ENCODE peak calls at places on chromosomes 11 and 22, in nine cellular contexts. S is brain microvascular endothelial cell, K is Caco-2, J is GM23338, F is heart right ventricle, I is HFFc6, H is heart left ventricle, E is endodermal cell, V is sigmoid colon. O is an unnamed sample.
A peak's percentile ranks its signal among the peaks of the same experiment; 100 is the strongest.

GRCh38 chr22:44916281-44917231 is 93.2 kb downstream of the PHF21B start:
- DNase-seq in H (peak; percentile 28), E (peak; percentile 32), V (peak; percentile 53), J (no peak), K (no peak), F (no peak), S (no peak), I (no peak), O (no peak)

GRCh38 chr11:130156108-130157022 is 3.2 kb upstream of the ST14 start:
- DNase-seq in S (peak; percentile 69), V (no peak), E (no peak), J (no peak), I (no peak), K (no peak), H (no peak), F (no peak), O (no peak)

GRCh38 chr11:121426476-121427454 is 25.3 kb upstream of the SORL1 start:
- DNase-seq in H (peak; percentile 80), S (no peak), J (peak; percentile 80), E (peak; percentile 86), F (peak; percentile 30), I (no peak), V (peak; percentile 67), K (peak; percentile 66), O (peak; percentile 73)

GRCh38 chr11:3710485-3711259 is 39.5 kb upstream of the CHRNA10 start:
- DNase-seq in H (no peak), S (no peak), V (no peak), F (no peak), E (no peak), I (no peak), J (no peak), K (no peak), O (no peak)

GRCh38 chr22:37464181-37464580 is 22.0 kb downstream of the MFNG start:
- DNase-seq in S (no peak), I (no peak), E (no peak), F (no peak), J (no peak), K (no peak), H (peak; percentile 23), V (no peak), O (no peak)

GRCh38 chr11:118921121-118921928 is 4.4 kb downstream of the BCL9L start:
- DNase-seq in K (peak; percentile 91), S (peak; percentile 77), I (peak; percentile 55), J (peak; percentile 78), V (peak; percentile 93), H (peak; percentile 73), E (peak; percentile 93), F (peak; percentile 54), O (no peak)

GRCh38 chr22:38317237-38317994 is at the start of gene CSNK1E:
- DNase-seq in J (peak; percentile 83), F (peak; percentile 83), K (peak; percentile 62), S (peak; percentile 46), E (peak; percentile 86), V (peak; percentile 91), H (peak; percentile 91), I (no peak), O (peak; percentile 83)

GRCh38 chr11:120722539-120722938 is 211.0 kb downstream of the GRIK4 start:
- DNase-seq in H (no peak), I (no peak), J (peak; percentile 72), E (no peak), K (no peak), F (no peak), S (no peak), V (no peak), O (no peak)

DNA sequence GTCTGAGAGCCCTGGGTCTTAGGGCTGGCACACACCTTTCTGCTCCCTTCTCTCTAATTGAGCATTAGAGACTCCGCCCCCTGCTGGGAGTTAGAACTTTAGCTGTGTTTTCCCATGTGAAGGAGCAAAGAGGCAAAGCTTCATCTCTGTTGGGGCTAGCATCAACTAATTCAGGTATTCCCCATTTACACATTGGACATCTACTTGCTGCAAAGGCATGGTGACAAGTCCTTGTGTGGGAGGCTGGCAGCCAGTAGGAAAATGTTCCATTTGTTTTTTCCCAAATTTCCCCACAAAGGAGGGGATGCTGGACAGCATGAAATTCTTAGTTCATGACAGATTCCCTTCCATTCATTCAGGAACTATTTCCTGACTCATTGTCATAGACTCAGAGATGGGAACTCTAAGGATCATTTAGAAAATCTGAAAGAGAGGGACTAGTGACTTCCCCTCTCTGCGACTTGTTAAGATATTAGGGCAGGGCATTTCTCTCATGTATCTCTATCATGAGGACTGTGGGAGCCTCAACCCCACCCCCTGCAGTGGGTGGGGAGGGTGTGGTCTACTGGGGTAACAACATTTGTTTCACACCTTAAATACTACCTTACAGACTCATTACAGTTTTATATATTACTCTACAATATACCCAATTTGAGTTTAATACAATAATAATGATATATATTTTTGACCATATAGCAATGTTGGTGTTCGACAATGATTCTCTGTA is 3.7 kb downstream of the CD44 start:
- DNase-seq in E (peak; percentile 71), J (peak; percentile 41), F (no peak), V (no peak), K (no peak), H (no peak), I (peak; percentile 74), S (peak; percentile 49), O (no peak)
- TF ChIP-seq CTCF in E (peak; percentile 47), J (peak; percentile 35), F (no peak), V (no peak), K (no peak), H (no peak), I (no peak), S (no peak), O (no peak)

DNA sequence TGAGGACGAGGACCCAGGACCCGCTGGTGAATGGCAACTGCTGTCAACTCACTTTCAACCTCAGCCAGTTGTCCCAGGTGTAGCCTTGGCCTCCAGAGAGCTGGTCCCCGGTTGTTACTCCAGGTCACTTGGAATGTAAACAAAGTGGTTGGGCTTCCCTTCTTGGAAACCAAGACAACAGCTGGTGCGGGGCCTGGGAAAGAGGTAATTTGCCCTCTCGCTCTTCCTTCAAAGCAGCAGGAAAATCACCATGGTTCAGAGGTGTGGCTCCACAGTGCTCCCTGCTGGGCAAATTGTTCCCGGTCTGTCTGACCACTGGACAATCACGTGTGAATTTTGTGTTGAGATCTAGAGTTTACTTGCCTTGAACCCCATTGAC is 15.0 kb downstream of the SLC1A2 start:
- DNase-seq in K (peak; percentile 66), E (peak; percentile 89), J (peak; percentile 87), V (no peak), I (peak; percentile 13), F (no peak), S (no peak), H (no peak), O (peak; percentile 56)
- TF ChIP-seq CTCF in K (peak; percentile 27), E (peak; percentile 84), J (peak; percentile 78), V (peak; percentile 18), I (peak; percentile 86), F (no peak), S (peak; percentile 78), H (peak; percentile 54), O (peak; percentile 55)

GRCh38 chr22:20061481-20061861 is 18.6 kb upstream of the DGCR8 start:
- DNase-seq in H (no peak), J (no peak), S (no peak), K (no peak), V (no peak), E (no peak), F (no peak), I (no peak), O (no peak)

GRCh38 chr22:20062766-20063083 is 17.3 kb upstream of the DGCR8 start:
- DNase-seq in I (peak; percentile 80), S (peak; percentile 29), F (no peak), K (no peak), H (no peak), J (no peak), E (no peak), V (no peak), O (no peak)

GRCh38 chr22:20062043-20062765 is 17.8 kb upstream of the DGCR8 start:
- DNase-seq in S (no peak), K (no peak), E (no peak), J (no peak), I (no peak), H (no peak), V (no peak), F (no peak), O (no peak)

GRCh38 chr22:20058989-20059770 is 20.9 kb upstream of the DGCR8 start:
- DNase-seq in I (no peak), V (no peak), K (no peak), J (no peak), F (no peak), S (no peak), E (no peak), H (no peak), O (no peak)

DNA sequence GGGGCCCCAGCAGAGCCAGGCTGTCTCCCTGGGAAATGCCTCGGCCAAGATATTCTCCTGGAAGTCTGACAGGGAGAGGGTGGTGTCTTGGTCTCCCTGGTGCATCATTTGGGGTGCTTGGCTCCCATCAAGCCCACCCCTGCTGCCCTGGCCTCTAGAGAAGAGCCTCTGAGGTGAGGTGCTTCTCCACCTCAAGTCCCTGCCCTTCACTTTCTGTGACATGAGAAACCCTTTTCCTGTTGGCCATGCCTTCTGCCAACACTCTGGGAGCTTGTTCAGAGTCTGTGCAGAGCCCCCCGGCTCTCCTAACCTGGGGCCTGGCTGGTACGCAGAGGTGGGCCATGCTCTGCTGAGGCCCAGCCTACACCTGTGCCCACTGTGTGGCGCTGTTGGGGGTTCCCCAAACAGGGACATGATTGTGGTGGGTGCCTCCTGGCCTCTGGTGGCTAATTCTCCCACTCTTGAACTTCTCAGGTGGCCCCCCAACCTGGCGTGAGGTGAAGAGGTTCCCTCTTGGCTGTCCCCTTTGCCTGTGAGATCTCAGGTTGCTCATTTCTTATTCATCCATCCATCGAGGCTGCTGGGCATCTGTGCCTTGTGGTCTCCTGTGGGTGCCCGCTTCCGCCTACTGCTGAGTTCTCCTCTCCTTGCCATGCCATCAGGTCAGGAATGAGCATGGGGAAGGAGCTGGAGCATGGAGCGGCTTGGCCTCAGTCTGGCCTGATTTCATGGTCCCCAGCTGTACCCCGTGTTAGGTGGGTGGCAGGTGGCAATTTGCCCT is 19.2 kb upstream of the DGCR8 start:
- DNase-seq in E (no peak), V (no peak), J (peak; percentile 45), S (no peak), I (no peak), H (no peak), F (no peak), K (no peak), O (no peak)
- TF ChIP-seq CTCF in E (peak; percentile 54), V (no peak), J (peak; percentile 62), S (peak; percentile 24), I (peak; percentile 53), H (no peak), F (no peak), K (no peak), O (no peak)

GRCh38 chr22:28771195-28771791 is 1.2 kb upstream of the CCDC117 start:
- DNase-seq in J (no peak), H (no peak), S (no peak), I (no peak), E (no peak), K (no peak), V (no peak), F (no peak), O (no peak)

GRCh38 chr22:28774378-28774777 is 1.9 kb downstream of the CCDC117 start:
- DNase-seq in K (no peak), S (no peak), I (no peak), V (no peak), F (no peak), J (no peak), H (no peak), E (no peak), O (no peak)

GRCh38 chr22:28769394-28770085 is 3.0 kb upstream of the CCDC117 start:
- DNase-seq in E (no peak), V (no peak), J (no peak), I (no peak), S (no peak), K (no peak), H (no peak), F (no peak), O (no peak)

GRCh38 chr22:28773461-28773867 is 969 bp downstream of the CCDC117 start:
- DNase-seq in V (no peak), K (no peak), J (no peak), E (no peak), I (peak; percentile 74), F (no peak), H (no peak), S (no peak), O (no peak)

GRCh38 chr22:28772633-28773460 is at the start of gene CCDC117:
- DNase-seq in F (peak; percentile 95), H (peak; percentile 98), E (peak; percentile 97), I (peak; percentile 87), V (peak; percentile 97), J (peak; percentile 98), K (peak; percentile 96), S (peak; percentile 94), O (peak; percentile 89)
- TF ChIP-seq CTCF in F (no peak), H (no peak), E (peak; percentile 46), I (peak; percentile 6), V (no peak), J (no peak), K (no peak), S (peak; percentile 20), O (no peak)

O was measured in nephron progenitor cell.